ENCODE peak calls at places on chromosome 14, in nine cellular contexts. X is keratinocyte, H is K562, R is tibial artery, U is ovary, W is lower lobe of right lung, F is lung, O is left ventricle myocardium inferior, D is OCI-LY7. P is an unnamed sample.

GRCh38 chr14:31196839-31197477 is 10.6 kb downstream of the HECTD1 start:
- DNase-seq in X (no peak), H (peak; percentile 22), R (no peak), U (no peak), W (no peak), F (no peak), O (no peak), D (no peak), P (no peak)

GRCh38 chr14:54735424-54735823 is 167.2 kb downstream of the GCH1 start:
- DNase-seq in X (no peak), H (no peak), R (no peak), U (no peak), W (no peak), F (no peak), O (no peak), D (no peak), P (no peak)

GRCh38 chr14:71244341-71244740 is 337.1 kb downstream of the PCNX1 start:
- DNase-seq in X (no peak), H (no peak), R (no peak), U (no peak), W (no peak), F (no peak), O (no peak), D (no peak), P (no peak)

GRCh38 chr14:90426663-90427062 is 29.8 kb downstream of the CALM1 start:
- DNase-seq in X (no peak), H (no peak), R (no peak), U (no peak), W (no peak), F (no peak), O (peak; percentile 60), D (no peak), P (peak; percentile 48)

GRCh38 chr14:74611672-74612345 is at the start of gene LTBP2:
- DNase-seq in X (no peak), H (peak; percentile 16), R (no peak), U (no peak), W (no peak), F (no peak), O (no peak), D (no peak), P (no peak)

GRCh38 chr14:24241829-24242443 is 487 bp downstream of the TINF2 start:
- DNase-seq in X (no peak), H (peak; percentile 92), R (peak; percentile 90), U (peak; percentile 94), W (peak; percentile 96), F (peak; percentile 94), O (peak; percentile 91), D (peak; percentile 96), P (peak; percentile 93)

GRCh38 chr14:23562822-23563472 is 4.6 kb downstream of the AP1G2 start:
- DNase-seq in X (no peak), H (peak; percentile 37), R (no peak), U (no peak), W (no peak), F (no peak), O (peak; percentile 48), D (peak; percentile 68), P (peak; percentile 56)

GRCh38 chr14:79415726-79416125 is 795.6 kb downstream of the DIO2 start:
- DNase-seq in X (no peak), H (no peak), R (no peak), U (no peak), W (no peak), F (no peak), O (no peak), D (no peak), P (no peak)

GRCh38 chr14:72704507-72704906 is 189.4 kb downstream of the DPF3 start:
- DNase-seq in X (no peak), H (no peak), R (no peak), U (no peak), W (no peak), F (no peak), O (no peak), D (no peak), P (no peak)

GRCh38 chr14:104384776-104385071 is 194.8 kb upstream of the C14orf180 start:
- DNase-seq in X (no peak), H (no peak), R (no peak), U (no peak), W (no peak), F (no peak), O (no peak), D (no peak), P (no peak)
- H3K4me1 ChIP-seq in X (no peaks in the 10 kb centered on the region), H (no peaks in the 10 kb centered on the region), R (no peaks in the 10 kb centered on the region), U (peaks cover 11% of the 10 kb centered on the region), W (no peaks in the 10 kb centered on the region), F (peaks cover 8% of the 10 kb centered on the region), O (peaks cover 19% of the 10 kb centered on the region), D (no peaks in the 10 kb centered on the region), P (no peaks in the 10 kb centered on the region)

GRCh38 chr14:102020058-102020971 is 55.9 kb downstream of the DYNC1H1 start:
- DNase-seq in X (no peak), H (no peak), R (no peak), U (no peak), W (no peak), F (no peak), O (no peak), D (no peak), P (no peak)
- H3K36me3 ChIP-seq in X (peaks cover 57% of the 10 kb centered on the region), H (peaks cover 80% of the 10 kb centered on the region), R (peaks cover 100% of the 10 kb centered on the region), U (no peaks in the 10 kb centered on the region), W (peaks cover 100% of the 10 kb centered on the region), F (peaks cover 71% of the 10 kb centered on the region), O (peaks cover 100% of the 10 kb centered on the region), D (peaks cover 85% of the 10 kb centered on the region), P (peaks cover 40% of the 10 kb centered on the region)

GRCh38 chr14:99561827-99562226 is 42.2 kb downstream of the CCDC85C start:
- DNase-seq in X (no peak), H (no peak), R (no peak), U (no peak), W (no peak), F (no peak), O (no peak), D (no peak), P (no peak)

GRCh38 chr14:99564256-99564902 is 39.6 kb downstream of the CCDC85C start:
- DNase-seq in X (no peak), H (no peak), R (peak; percentile 46), U (peak; percentile 74), W (no peak), F (no peak), O (peak; percentile 62), D (no peak), P (peak; percentile 77)

GRCh38 chr14:99564903-99565259 is 39.1 kb downstream of the CCDC85C start:
- DNase-seq in X (no peak), H (no peak), R (no peak), U (no peak), W (no peak), F (no peak), O (no peak), D (no peak), P (no peak)

GRCh38 chr14:99563749-99564129 is 40.3 kb downstream of the CCDC85C start:
- DNase-seq in X (no peak), H (no peak), R (no peak), U (no peak), W (no peak), F (no peak), O (no peak), D (no peak), P (no peak)

DNA sequence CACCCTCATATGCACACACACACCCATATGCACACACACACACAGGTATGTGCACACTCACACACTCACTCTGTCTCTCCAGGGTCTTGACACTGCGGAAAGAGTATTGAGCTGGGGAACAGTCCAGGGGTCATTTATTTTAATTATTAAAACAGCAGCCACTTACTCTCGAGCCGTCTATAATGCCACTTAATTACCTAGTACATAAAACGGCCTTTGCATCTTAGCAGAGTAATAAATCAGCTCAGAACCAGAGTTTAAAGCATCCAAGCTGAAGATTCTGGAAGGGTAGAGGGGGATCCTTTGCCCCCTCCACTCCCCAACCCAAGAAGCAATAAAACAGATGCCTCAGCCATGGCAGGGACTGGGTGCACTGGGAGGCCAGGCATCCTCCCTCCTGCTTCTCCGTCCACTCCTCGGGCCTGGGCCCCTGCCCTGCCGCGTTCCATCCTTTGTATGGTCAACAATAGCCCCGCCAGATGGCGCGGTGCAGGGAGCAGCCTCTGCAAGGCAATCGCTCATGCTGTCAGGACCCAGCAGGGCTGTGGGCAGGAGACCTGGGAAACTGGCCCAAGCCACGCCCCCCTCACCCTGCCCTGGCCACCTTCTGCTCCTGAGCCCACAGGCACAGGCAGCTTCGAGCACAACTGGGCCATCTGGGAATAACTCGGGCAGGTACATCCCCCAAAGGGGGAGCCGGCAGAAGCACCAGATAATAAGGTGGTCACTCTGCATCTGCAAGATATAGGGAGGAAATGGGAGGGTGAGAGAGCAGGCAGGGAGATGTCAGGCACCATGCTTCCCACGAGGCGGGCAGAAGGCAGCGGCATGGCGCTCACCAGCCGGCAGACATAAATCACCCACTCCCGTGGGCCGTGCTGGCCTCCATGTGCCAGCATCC is 40.9 kb downstream of the CCDC85C start:
- DNase-seq in X (no peak), H (peak; percentile 55), R (no peak), U (peak; percentile 81), W (peak; percentile 91), F (peak; percentile 84), O (peak; percentile 82), D (no peak), P (peak; percentile 84)
- TF ChIP-seq CTCF in X (peak; percentile 27), H (peak; percentile 54), R (peak; percentile 38), U (peak; percentile 27), W (peak; percentile 54), F (peak; percentile 37), O (peak; percentile 59), D (no peak), P (no peak)

GRCh38 chr14:64718762-64719161 is 14.5 kb downstream of the PLEKHG3 start:
- DNase-seq in X (no peak), H (no peak), R (no peak), U (no peak), W (no peak), F (no peak), O (no peak), D (no peak), P (no peak)
- H3K4me1 ChIP-seq in X (peaks cover 95% of the 10 kb centered on the region), H (no peaks in the 10 kb centered on the region), R (peaks cover 85% of the 10 kb centered on the region), U (peaks cover 44% of the 10 kb centered on the region), W (peaks cover 74% of the 10 kb centered on the region), F (peaks cover 20% of the 10 kb centered on the region), O (peaks cover 90% of the 10 kb centered on the region), D (no peaks in the 10 kb centered on the region), P (peaks cover 77% of the 10 kb centered on the region)

GRCh38 chr14:65720743-65721142 is 308.2 kb downstream of the FUT8 start:
- DNase-seq in X (no peak), H (no peak), R (no peak), U (no peak), W (no peak), F (no peak), O (no peak), D (no peak), P (no peak)
- H3K36me3 ChIP-seq in X (no peaks in the 10 kb centered on the region), H (no peaks in the 10 kb centered on the region), R (peaks cover 9% of the 10 kb centered on the region), U (no peaks in the 10 kb centered on the region), W (peaks cover 14% of the 10 kb centered on the region), F (peaks cover 4% of the 10 kb centered on the region), O (peaks cover 10% of the 10 kb centered on the region), D (peaks cover 88% of the 10 kb centered on the region), P (no peaks in the 10 kb centered on the region)

P was measured in mucosa of descending colon.